ENCODE peak calls at places on chromosome 4, in five cellular contexts. P is cardiac muscle cell, F is fibroblast of lung, I is GM23338, D is IMR-90. C is an unnamed sample.

GRCh38 chr4:80407246-80407645 is 71.7 kb downstream of the CFAP299 start:
- DNase-seq in P (no peak), F (peak; percentile 85), I (no peak), D (peak; percentile 88), C (no peak)

GRCh38 chr4:88159137-88159725 is 792 bp upstream of the ABCG2 start:
- DNase-seq in P (no peak), F (peak; percentile 31), I (peak; percentile 71), D (no peak), C (no peak)

GRCh38 chr4:159108124-159108523 is 5.2 kb downstream of the RAPGEF2 start:
- DNase-seq in P (no peak), F (no peak), I (no peak), D (no peak), C (no peak)

GRCh38 chr4:9866931-9867330 is 85.5 kb downstream of the DRD5 start:
- DNase-seq in P (no peak), F (no peak), I (no peak), D (no peak), C (no peak)

GRCh38 chr4:175947117-175947722 is 118.4 kb upstream of the WDR17 start:
- DNase-seq in P (peak; percentile 25), F (peak; percentile 17), I (peak; percentile 45), D (peak; percentile 43), C (peak; percentile 36)

GRCh38 chr4:185068837-185069236 is 50.5 kb downstream of the HELT start:
- DNase-seq in P (no peak), F (no peak), I (peak; percentile 75), D (no peak), C (no peak)

GRCh38 chr4:159227984-159228383 is 125.1 kb downstream of the RAPGEF2 start:
- DNase-seq in P (peak; percentile 78), F (peak; percentile 96), I (peak; percentile 59), D (peak; percentile 92), C (peak; percentile 79)

GRCh38 chr4:124202106-124202505 is 510.4 kb downstream of the ANKRD50 start:
- DNase-seq in P (no peak), F (peak; percentile 41), I (peak; percentile 28), D (peak; percentile 50), C (no peak)

GRCh38 chr4:14254252-14254651 is 626.7 kb upstream of the BOD1L1 start:
- DNase-seq in P (peak; percentile 38), F (peak; percentile 18), I (peak; percentile 71), D (peak; percentile 6), C (peak; percentile 29)

GRCh38 chr4:20544645-20545044 is 155.6 kb upstream of the PACRGL start:
- DNase-seq in P (peak; percentile 42), F (peak; percentile 41), I (peak; percentile 61), D (peak; percentile 71), C (peak; percentile 67)

GRCh38 chr4:26238782-26239647 is 81.8 kb upstream of the RBPJ start:
- DNase-seq in P (no peak), F (peak; percentile 72), I (peak; percentile 36), D (peak; percentile 75), C (peak; percentile 60)

GRCh38 chr4:177484613-177485021 is 42.4 kb upstream of the AGA start:
- DNase-seq in P (no peak), F (peak; percentile 98), I (peak; percentile 51), D (peak; percentile 97), C (no peak)

GRCh38 chr4:65943076-65943475 is 272.8 kb upstream of the EPHA5 start:
- DNase-seq in P (peak; percentile 89), F (peak; percentile 91), I (peak; percentile 89), D (no peak), C (no peak)

GRCh38 chr4:150950657-150951056 is 64.4 kb downstream of the LRBA start:
- DNase-seq in P (peak; percentile 47), F (peak; percentile 27), I (no peak), D (no peak), C (no peak)

GRCh38 chr4:24598025-24598424 is 13.7 kb upstream of the DHX15 start:
- DNase-seq in P (no peak), F (no peak), I (no peak), D (peak; percentile 12), C (peak; percentile 77)

GRCh38 chr4:98627883-98628282 is 30.5 kb downstream of the TSPAN5 start:
- DNase-seq in P (no peak), F (peak; percentile 91), I (no peak), D (peak; percentile 81), C (no peak)

GRCh38 chr4:113406723-113407016 is 354.9 kb downstream of the CAMK2D start:
- DNase-seq in P (no peak), F (no peak), I (no peak), D (no peak), C (no peak)

GRCh38 chr4:101201421-101201820 is 145.9 kb downstream of the PPP3CA start:
- DNase-seq in P (peak; percentile 9), F (no peak), I (no peak), D (no peak), C (no peak)

GRCh38 chr4:145546556-145546955 is 64.9 kb downstream of the SMAD1 start:
- DNase-seq in P (no peak), F (peak; percentile 80), I (no peak), D (no peak), C (no peak)

GRCh38 chr4:116839826-116840225 is 245.6 kb downstream of the TRAM1L1 start:
- DNase-seq in P (no peak), F (peak; percentile 73), I (no peak), D (no peak), C (no peak)

GRCh38 chr4:122914938-122915337 is 7.5 kb downstream of the NUDT6 start:
- DNase-seq in P (no peak), F (peak; percentile 78), I (no peak), D (peak; percentile 77), C (no peak)

GRCh38 chr4:127604949-127605709 is 27.6 kb upstream of the INTU start:
- DNase-seq in P (peak; percentile 47), F (peak; percentile 22), I (peak; percentile 92), D (peak; percentile 48), C (peak; percentile 20)

GRCh38 chr4:99722006-99722405 is 64.4 kb upstream of the C4orf54 start:
- DNase-seq in P (no peak), F (no peak), I (no peak), D (no peak), C (no peak)

GRCh38 chr4:120865985-120866384 is 56.5 kb downstream of the PRDM5 start:
- DNase-seq in P (no peak), F (peak; percentile 53), I (peak; percentile 56), D (peak; percentile 31), C (no peak)

GRCh38 chr4:144179152-144179739 is 38.7 kb upstream of the GYPA start:
- DNase-seq in P (no peak), F (no peak), I (no peak), D (no peak), C (no peak)

GRCh38 chr4:106266201-106266600 is 49.8 kb downstream of the TBCK start:
- DNase-seq in P (peak; percentile 25), F (peak; percentile 50), I (peak; percentile 53), D (peak; percentile 68), C (peak; percentile 47)

GRCh38 chr4:186497043-186497442 is 58.3 kb downstream of the MTNR1A start:
- DNase-seq in P (no peak), F (no peak), I (no peak), D (no peak), C (no peak)

GRCh38 chr4:186499467-186499866 is 55.9 kb downstream of the MTNR1A start:
- DNase-seq in P (no peak), F (no peak), I (no peak), D (no peak), C (no peak)

GRCh38 chr4:186500721-186501304 is 54.6 kb downstream of the MTNR1A start:
- DNase-seq in P (no peak), F (no peak), I (peak; percentile 9), D (peak; percentile 1), C (no peak)

GRCh38 chr4:186501554-186501953 is 53.8 kb downstream of the MTNR1A start:
- DNase-seq in P (no peak), F (no peak), I (no peak), D (no peak), C (no peak)
- H3K27ac ChIP-seq in P (no peak overlapping the region), F (no peak overlapping the region), I (no peak overlapping the region), D (no peak overlapping the region), C (no peak overlapping the region)

DNA sequence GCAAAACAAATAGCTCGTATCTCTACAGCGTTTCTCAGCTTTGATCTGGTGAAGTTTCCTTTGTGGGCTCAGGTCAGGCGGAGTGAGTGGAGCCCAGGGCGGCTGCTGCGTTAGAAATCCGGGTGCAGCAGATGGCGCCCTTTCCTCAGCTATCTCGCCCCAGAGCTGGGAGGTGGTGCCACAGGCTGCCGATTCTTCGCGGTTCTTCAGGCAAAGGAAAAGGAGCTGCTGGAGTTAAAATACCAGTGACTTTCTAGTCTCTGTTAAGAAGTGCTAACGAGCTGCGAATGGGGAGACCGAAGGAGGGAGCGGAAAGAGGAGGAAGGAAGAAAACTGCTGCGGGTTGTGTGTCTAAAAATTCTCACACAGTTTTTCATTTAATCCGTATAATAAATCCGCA is 114.6 kb downstream of the CPE start:
- DNase-seq in P (peak; percentile 79), F (peak; percentile 52), I (peak; percentile 94), D (peak; percentile 38), C (peak; percentile 75)
- H3K4me3 ChIP-seq in P (no peak overlapping the region), F (peak overlapping the region; percentile 44), I (peak overlapping the region; percentile 31), D (no peak overlapping the region), C (no peak overlapping the region)

GRCh38 chr4:68803013-68803412 is 12.8 kb upstream of the UGT2B10 start:
- DNase-seq in P (no peak), F (no peak), I (no peak), D (no peak), C (no peak)

DNA sequence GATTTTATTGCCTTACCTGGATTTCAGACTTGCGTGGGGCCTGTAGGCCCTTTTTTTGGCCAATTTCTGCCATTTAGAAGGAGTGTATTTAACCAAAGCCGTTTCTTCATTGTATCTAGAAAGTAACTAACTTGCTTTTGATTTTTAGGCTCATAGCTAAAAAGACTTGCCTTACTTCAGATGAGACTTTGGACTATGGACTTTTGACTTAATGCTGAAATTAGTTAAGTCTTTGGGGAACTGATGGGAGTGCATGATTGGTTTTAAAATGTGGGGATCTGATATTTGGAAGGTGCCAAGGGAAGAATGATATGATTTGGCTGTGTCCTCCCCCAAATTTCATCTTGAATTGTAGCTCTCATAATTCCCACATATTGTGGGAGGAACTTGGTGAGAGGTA is 7.7 kb upstream of the UGT2B10 start:
- DNase-seq in P (no peak), F (no peak), I (no peak), D (no peak), C (peak; percentile 6)
- H3K27ac ChIP-seq in P (no peak overlapping the region), F (no peak overlapping the region), I (no peak overlapping the region), D (no peak overlapping the region), C (no peak overlapping the region)

GRCh38 chr4:801436-802124 is 24.3 kb downstream of the CPLX1 start:
- DNase-seq in P (no peak), F (no peak), I (no peak), D (no peak), C (no peak)

GRCh38 chr4:808860-809570 is 16.9 kb downstream of the CPLX1 start:
- DNase-seq in P (no peak), F (no peak), I (no peak), D (no peak), C (no peak)

GRCh38 chr4:807792-808191 is 18.1 kb downstream of the CPLX1 start:
- DNase-seq in P (no peak), F (no peak), I (no peak), D (no peak), C (peak; percentile 56)

GRCh38 chr4:804804-805203 is 21.1 kb downstream of the CPLX1 start:
- DNase-seq in P (no peak), F (no peak), I (no peak), D (no peak), C (no peak)

DNA sequence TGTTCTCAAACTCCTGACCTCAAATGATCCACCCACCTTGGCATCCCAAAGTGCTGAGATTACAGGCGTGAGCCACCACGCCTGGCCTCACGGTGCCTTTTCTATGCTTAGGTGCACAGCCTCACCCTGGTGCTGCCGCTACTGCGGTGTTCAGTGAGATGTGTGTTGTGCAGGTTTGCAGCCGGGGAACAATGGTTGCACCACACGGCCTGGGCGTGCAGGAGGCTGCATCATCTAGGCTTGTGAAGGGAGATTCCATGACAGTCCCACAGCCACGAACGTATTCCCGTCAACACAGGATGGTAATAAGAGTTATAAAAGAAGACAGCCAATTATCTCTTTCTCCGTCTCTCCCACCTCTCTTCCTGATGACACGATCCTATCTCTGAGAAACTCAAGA is 22.0 kb downstream of the CPLX1 start:
- DNase-seq in P (no peak), F (no peak), I (no peak), D (no peak), C (no peak)
- H3K4me3 ChIP-seq in P (no peak overlapping the region), F (no peak overlapping the region), I (no peak overlapping the region), D (no peak overlapping the region), C (no peak overlapping the region)